ENCODE peak calls at places on chromosomes 1 and 21, in ten cellular contexts. S, A, P, V, R, H, M, W, O and Z are unnamed samples.

GRCh38 chr1:83931658-83932253 is 67.2 kb downstream of the TTLL7 start:
- DNase-seq in W (peak), V (peak), M (peak), S (no peak), H (peak), O (no peak), A (no peak), R (peak), P (no peak), Z (no peak)

GRCh38 chr1:23816932-23817331 is 8.3 kb downstream of the HMGCL start:
- DNase-seq in O (no peak), W (peak), A (no peak), H (no peak), P (no peak), V (no peak), R (no peak), S (no peak), M (no peak), Z (no peak)

GRCh38 chr1:19033926-19034680 is 77.6 kb upstream of the IFFO2 start:
- DNase-seq in P (no peak), W (no peak), O (no peak), S (no peak), V (peak), R (no peak), A (no peak), H (peak), M (no peak), Z (peak)

GRCh38 chr1:151539321-151540020 is 638 bp upstream of the TUFT1 start:
- DNase-seq in V (peak), P (peak), W (peak), R (peak), O (peak), H (peak), M (peak), S (no peak), A (peak), Z (peak)

GRCh38 chr1:198598796-198599321 is 40.0 kb upstream of the PTPRC start:
- DNase-seq in H (no peak), R (no peak), M (no peak), A (no peak), W (peak), O (no peak), V (no peak), P (no peak), S (no peak), Z (no peak)

GRCh38 chr1:240174734-240175133 is 83.1 kb downstream of the FMN2 start:
- DNase-seq in M (no peak), R (no peak), A (no peak), O (no peak), S (no peak), P (no peak), H (no peak), W (peak), V (no peak), Z (no peak)

GRCh38 chr1:18634276-18634675 is 3.6 kb downstream of the PAX7 start:
- DNase-seq in S (no peak), P (no peak), W (no peak), O (no peak), H (no peak), M (no peak), A (no peak), V (no peak), R (no peak), Z (no peak)

GRCh38 chr1:8423134-8423701 is 105.3 kb downstream of the SLC45A1 start:
- DNase-seq in R (no peak), M (peak), W (no peak), P (no peak), S (no peak), V (no peak), A (peak), H (no peak), O (no peak), Z (peak)

GRCh38 chr1:59990470-59990869 is 63.9 kb upstream of the CYP2J2 start:
- DNase-seq in P (no peak), V (no peak), S (no peak), O (no peak), M (no peak), A (no peak), H (no peak), W (no peak), R (no peak), Z (no peak)

GRCh38 chr1:179490611-179491010 is 85.1 kb downstream of the NPHS2 start:
- DNase-seq in V (no peak), S (no peak), M (no peak), R (no peak), O (no peak), W (no peak), H (no peak), A (no peak), P (no peak), Z (no peak)

GRCh38 chr1:39178541-39179431 is 25.7 kb upstream of the MACF1 start:
- DNase-seq in A (peak), P (no peak), V (peak), R (peak), M (no peak), S (no peak), O (no peak), W (no peak), H (peak), Z (no peak)

GRCh38 chr1:236997361-236997760 is 6.9 kb downstream of the MT1HL1 start:
- DNase-seq in P (no peak), W (no peak), R (no peak), M (no peak), O (no peak), H (no peak), A (no peak), S (no peak), V (no peak), Z (no peak)

GRCh38 chr1:6688001-6688400 is 13.6 kb downstream of the DNAJC11 start:
- DNase-seq in W (no peak), A (no peak), H (no peak), S (no peak), R (no peak), O (no peak), P (no peak), V (peak), M (no peak), Z (no peak)

GRCh38 chr1:34740161-34740875 is 14.5 kb upstream of the GJB5 start:
- DNase-seq in S (no peak), H (no peak), O (no peak), A (no peak), W (peak), P (no peak), V (no peak), M (no peak), R (no peak), Z (peak)

GRCh38 chr21:31354604-31355443 is 10.8 kb upstream of the TIAM1 start:
- DNase-seq in P (no peak), A (no peak), R (peak), S (no peak), O (no peak), V (peak), M (no peak), W (no peak), H (peak), Z (peak)

GRCh38 chr1:3190256-3191041 is 121.4 kb downstream of the PRDM16 start:
- DNase-seq in O (no peak), V (no peak), W (no peak), A (no peak), S (no peak), R (no peak), M (no peak), H (no peak), P (no peak), Z (no peak)

GRCh38 chr1:34113887-34114286 is 51.1 kb downstream of the CSMD2 start:
- DNase-seq in M (no peak), W (peak), V (no peak), H (no peak), R (peak), S (no peak), P (no peak), A (no peak), O (no peak), Z (no peak)

GRCh38 chr1:78491311-78492071 is 717 bp downstream of the PTGFR start:
- DNase-seq in R (no peak), H (peak), A (no peak), W (no peak), P (no peak), O (no peak), V (peak), S (no peak), M (no peak), Z (no peak)

GRCh38 chr21:32048353-32048752 is 175.5 kb downstream of the HUNK start:
- DNase-seq in A (no peak), O (no peak), R (no peak), V (no peak), M (no peak), H (no peak), S (no peak), W (peak), P (no peak), Z (no peak)

GRCh38 chr1:205950280-205950679 is 7.0 kb upstream of the SLC26A9 start:
- DNase-seq in S (no peak), V (peak), H (no peak), M (no peak), R (no peak), P (no peak), A (no peak), O (no peak), W (no peak), Z (peak)

GRCh38 chr1:21804536-21804935 is 7.5 kb upstream of the LDLRAD2 start:
- DNase-seq in H (no peak), O (no peak), A (no peak), S (no peak), P (no peak), R (no peak), W (no peak), V (no peak), M (no peak), Z (no peak)

GRCh38 chr1:20134995-20135394 is 4.1 kb upstream of the PLA2G2F start:
- DNase-seq in A (no peak), M (no peak), W (no peak), P (no peak), R (no peak), S (no peak), O (no peak), V (no peak), H (no peak), Z (no peak)

GRCh38 chr1:31063636-31064035 is 1.9 kb downstream of the PUM1 start:
- DNase-seq in W (peak), R (no peak), P (no peak), H (no peak), A (no peak), S (no peak), M (no peak), V (peak), O (no peak), Z (no peak)

GRCh38 chr1:228276901-228277490 is 69.2 kb downstream of the OBSCN start:
- DNase-seq in O (no peak), P (peak), M (no peak), H (no peak), R (no peak), A (peak), V (no peak), W (no peak), S (no peak), Z (no peak)

GRCh38 chr1:47898156-47898825 is 98.9 kb downstream of the TRABD2B start:
- DNase-seq in H (no peak), R (no peak), O (no peak), M (no peak), P (no peak), V (no peak), S (no peak), W (no peak), A (no peak), Z (no peak)

GRCh38 chr1:22207605-22208264 is 64.8 kb upstream of the WNT4 start:
- DNase-seq in O (no peak), P (no peak), A (no peak), V (no peak), M (no peak), W (no peak), R (no peak), H (no peak), S (no peak), Z (no peak)

GRCh38 chr1:66292944-66293343 is 241.0 kb upstream of the SGIP1 start:
- DNase-seq in R (peak), S (no peak), O (no peak), A (no peak), M (no peak), V (no peak), W (no peak), H (no peak), P (no peak), Z (no peak)

GRCh38 chr1:84936116-84936810 is 43.3 kb upstream of the LPAR3 start:
- DNase-seq in S (no peak), P (no peak), R (peak), H (peak), W (peak), V (peak), M (peak), A (no peak), O (no peak), Z (peak)

GRCh38 chr1:51482881-51483280 is 36.2 kb downstream of the EPS15 start:
- DNase-seq in M (no peak), O (no peak), A (no peak), S (no peak), H (no peak), W (no peak), R (no peak), V (peak), P (no peak), Z (no peak)

GRCh38 chr21:28805885-28806284 is 186.8 kb downstream of the LTN1 start:
- DNase-seq in V (peak), O (no peak), R (no peak), H (no peak), P (no peak), M (no peak), S (no peak), W (no peak), A (no peak), Z (no peak)

GRCh38 chr1:36816348-36816747 is 218.0 kb downstream of the GRIK3 start:
- DNase-seq in H (no peak), R (no peak), A (peak), S (no peak), P (no peak), M (no peak), W (no peak), O (no peak), V (no peak), Z (no peak)

GRCh38 chr1:34774967-34775366 is 6.0 kb upstream of the GJB3 start:
- DNase-seq in P (no peak), H (no peak), W (no peak), O (no peak), A (no peak), V (no peak), M (no peak), R (no peak), S (no peak), Z (no peak)

GRCh38 chr1:64934115-64934880 is 32.1 kb downstream of the JAK1 start:
- DNase-seq in R (no peak), S (no peak), A (no peak), O (no peak), V (peak), H (peak), P (peak), M (no peak), W (peak), Z (no peak)

GRCh38 chr1:57986432-57986831 is 560.1 kb downstream of the OMA1 start:
- DNase-seq in O (no peak), P (no peak), H (no peak), A (no peak), R (no peak), M (peak), V (no peak), W (peak), S (no peak), Z (no peak)

GRCh38 chr1:63087966-63088365 is 234.4 kb upstream of the FOXD3 start:
- DNase-seq in M (no peak), V (no peak), H (no peak), O (no peak), S (no peak), W (no peak), A (no peak), P (no peak), R (no peak), Z (no peak)

GRCh38 chr1:246690100-246690499 is 34.1 kb upstream of the SCCPDH start:
- DNase-seq in M (no peak), A (no peak), V (no peak), R (no peak), S (no peak), H (no peak), W (no peak), O (no peak), P (no peak), Z (no peak)

GRCh38 chr1:55836086-55836485 is 620.9 kb upstream of the USP24 start:
- DNase-seq in R (no peak), S (no peak), H (no peak), W (no peak), A (no peak), V (no peak), M (no peak), P (no peak), O (no peak), Z (no peak)

GRCh38 chr1:101128211-101128727 is 102.7 kb upstream of the DPH5 start:
- DNase-seq in R (no peak), P (no peak), H (no peak), O (no peak), S (no peak), V (no peak), A (no peak), W (peak), M (no peak), Z (no peak)

DNA sequence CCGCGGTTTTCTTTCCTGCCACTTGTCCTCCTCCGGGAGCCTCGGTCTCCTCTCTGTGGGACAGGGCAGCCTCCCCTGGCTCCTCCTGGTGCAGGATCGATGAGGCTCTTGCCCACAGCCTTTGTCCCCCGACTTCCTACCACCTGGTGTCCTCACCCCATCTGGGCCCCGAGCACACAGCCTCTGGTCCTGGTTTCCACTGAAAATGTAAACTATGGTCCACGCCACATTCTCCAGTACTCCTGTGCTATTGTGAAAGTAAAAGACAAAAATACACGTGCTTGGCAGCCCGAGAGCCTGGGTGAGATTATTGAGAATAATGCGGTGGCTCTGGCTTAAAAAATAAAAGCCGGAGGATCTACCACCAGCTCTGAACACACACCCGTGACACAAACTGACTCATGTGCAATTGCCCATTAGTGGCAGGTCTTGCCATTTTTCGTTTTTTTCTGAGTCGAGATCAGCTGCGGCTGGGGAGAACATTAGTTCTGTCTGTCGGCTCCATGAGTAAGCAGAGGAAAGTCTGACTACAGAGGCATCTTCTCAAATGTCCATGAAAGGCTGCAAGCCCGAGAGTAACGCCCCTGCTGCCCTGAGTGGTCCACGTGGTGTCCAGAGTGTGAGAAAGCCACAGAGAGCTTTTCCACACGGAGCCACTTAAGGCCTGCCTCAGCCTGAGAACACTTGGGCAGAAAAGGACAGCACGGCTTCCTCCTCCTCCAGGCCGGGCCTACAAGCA is 5.7 kb upstream of the COL6A2 start:
- DNase-seq in M (peak), W (no peak), O (no peak), V (peak), S (no peak), H (peak), P (peak), A (no peak), R (no peak), Z (peak)
- TF ChIP-seq POLR2A in M (no peak), W (no peak), O (peak), V (peak), S (no peak), H (no peak), P (no peak), A (no peak), R (no peak), Z (peak)

GRCh38 chr1:156357977-156358376 is 11.0 kb upstream of the RHBG start:
- DNase-seq in W (no peak), R (no peak), A (no peak), H (no peak), S (no peak), M (no peak), P (no peak), O (no peak), V (no peak), Z (no peak)
- TF ChIP-seq POLR2A in W (no peak), R (no peak), A (no peak), H (no peak), S (no peak), M (no peak), P (no peak), O (no peak), V (no peak), Z (no peak)

GRCh38 chr1:100036718-100037664 is 67.2 kb downstream of the SLC35A3 start:
- DNase-seq in A (no peak), M (no peak), P (no peak), H (peak), R (no peak), O (no peak), V (peak), W (peak), S (no peak), Z (peak)

GRCh38 chr1:100038401-100039306 is 68.9 kb downstream of the SLC35A3 start:
- DNase-seq in W (peak), H (peak), R (no peak), M (peak), P (no peak), S (peak), O (peak), V (peak), A (peak), Z (peak)

GRCh38 chr1:100039571-100039970 is 69.8 kb downstream of the SLC35A3 start:
- DNase-seq in V (no peak), W (no peak), S (no peak), R (no peak), A (no peak), M (no peak), P (no peak), O (no peak), H (no peak), Z (no peak)

GRCh38 chr1:100035214-100035613 is 65.4 kb downstream of the SLC35A3 start:
- DNase-seq in M (no peak), H (no peak), A (no peak), P (no peak), W (no peak), O (no peak), R (no peak), V (no peak), S (no peak), Z (no peak)

GRCh38 chr1:100037665-100038400 is 68.0 kb downstream of the SLC35A3 start:
- DNase-seq in A (peak), R (peak), H (peak), P (peak), V (peak), S (peak), M (peak), O (peak), W (peak), Z (peak)
- TF ChIP-seq POLR2A in A (peak), R (peak), H (peak), P (peak), V (peak), S (peak), M (peak), O (peak), W (peak), Z (peak)

GRCh38 chr1:166132496-166132895 is 34.3 kb downstream of the FAM78B start:
- DNase-seq in M (no peak), R (no peak), V (no peak), O (no peak), S (no peak), W (no peak), H (no peak), P (no peak), A (no peak), Z (no peak)
- TF ChIP-seq POLR2A in M (no peak), R (no peak), V (no peak), O (no peak), S (no peak), W (no peak), H (no peak), P (no peak), A (no peak), Z (no peak)

DNA sequence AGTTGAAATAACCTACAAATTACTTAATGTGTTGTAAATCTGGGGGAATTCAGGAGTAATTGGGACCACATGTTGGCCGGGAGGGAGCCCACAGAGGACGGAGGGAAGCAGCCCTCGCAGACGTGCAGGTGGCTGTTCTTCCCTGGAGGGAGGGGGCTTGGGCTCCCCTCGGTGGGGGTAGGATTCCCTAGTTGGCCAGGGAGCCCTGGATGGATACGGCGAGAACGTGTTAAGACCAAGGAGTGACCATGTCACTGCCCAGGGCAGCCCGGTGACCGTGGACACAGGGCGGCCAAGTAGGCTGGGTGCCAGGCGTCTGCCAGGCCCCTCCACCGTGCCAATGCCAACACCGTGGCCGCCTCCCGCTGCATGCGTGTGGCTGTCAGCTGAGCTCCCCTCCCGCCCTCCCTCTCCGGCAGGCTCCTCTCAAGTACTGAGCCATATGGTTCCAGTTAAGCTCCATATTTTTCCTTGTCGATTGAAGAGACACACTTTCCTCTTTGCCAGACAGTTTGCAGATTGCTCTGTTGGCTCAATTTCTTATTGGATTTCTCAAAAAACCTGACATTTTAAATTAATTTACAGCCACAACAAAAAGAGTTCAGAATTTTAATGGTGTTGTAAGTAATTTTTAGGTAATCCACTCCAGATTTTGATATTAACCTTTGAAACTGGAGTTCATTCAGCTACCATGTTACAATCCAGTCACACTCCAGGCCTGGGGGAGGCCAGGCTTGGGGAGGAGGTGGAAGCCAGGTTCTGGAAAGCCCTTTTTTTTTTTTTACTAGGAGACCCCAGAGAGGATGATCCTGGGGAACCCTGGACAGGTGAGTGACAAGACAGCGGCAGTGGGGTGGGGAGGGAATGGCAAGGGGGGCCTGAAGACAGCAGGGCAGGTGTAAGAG is 71.2 kb downstream of the CASZ1 start:
- DNase-seq in M (no peak), O (no peak), W (no peak), S (no peak), H (no peak), R (no peak), P (no peak), V (peak), A (peak), Z (no peak)
- TF ChIP-seq POLR2A in M (no peak), O (no peak), W (no peak), S (no peak), H (no peak), R (no peak), P (no peak), V (no peak), A (no peak), Z (no peak)

GRCh38 chr1:210092366-210092765 is 140.2 kb upstream of the SERTAD4 start:
- DNase-seq in A (no peak), O (no peak), V (no peak), M (no peak), P (no peak), R (no peak), W (no peak), S (no peak), H (no peak), Z (no peak)
- TF ChIP-seq POLR2A in A (no peak), O (no peak), V (no peak), M (no peak), P (no peak), R (no peak), W (no peak), S (no peak), H (no peak), Z (no peak)